ENCODE peak calls at places on chromosomes 12 and 14, in nine cellular contexts. H, S, T, B, W, L, X, Z and I are unnamed samples.

GRCh38 chr12:46858368-46858767 is 32.6 kb upstream of the SLC38A4 start:
- DNase-seq in H (no peak), S (no peak), T (no peak), B (no peak), W (no peak), L (no peak), X (no peak), Z (peak), I (no peak)

GRCh38 chr14:75513911-75514672 is 8.2 kb upstream of the BATF start:
- DNase-seq in H (peak), S (no peak), T (no peak), B (no peak), W (no peak), L (no peak), X (no peak), Z (no peak), I (no peak)

GRCh38 chr14:69052181-69052601 is 73.1 kb upstream of the ACTN1 start:
- DNase-seq in H (no peak), S (no peak), T (no peak), B (no peak), W (peak), L (no peak), X (no peak), Z (no peak), I (no peak)

GRCh38 chr12:94761559-94761958 is 111.2 kb upstream of the TMCC3 start:
- DNase-seq in H (no peak), S (no peak), T (no peak), B (peak), W (peak), L (no peak), X (no peak), Z (no peak), I (no peak)

GRCh38 chr12:41605528-41606295 is 417.6 kb downstream of the PDZRN4 start:
- DNase-seq in H (no peak), S (no peak), T (no peak), B (no peak), W (peak), L (no peak), X (no peak), Z (no peak), I (no peak)

GRCh38 chr12:104276192-104277131 is 27.1 kb upstream of the EID3 start:
- DNase-seq in H (no peak), S (no peak), T (peak), B (no peak), W (no peak), L (no peak), X (no peak), Z (no peak), I (no peak)

GRCh38 chr14:99929601-99930000 is 135.6 kb upstream of the EVL start:
- DNase-seq in H (no peak), S (no peak), T (no peak), B (no peak), W (no peak), L (no peak), X (no peak), Z (no peak), I (no peak)

GRCh38 chr12:5022465-5023061 is 21.1 kb upstream of the KCNA5 start:
- DNase-seq in H (no peak), S (peak), T (no peak), B (no peak), W (peak), L (peak), X (no peak), Z (peak), I (peak)

GRCh38 chr14:89767861-89768268 is 186.7 kb downstream of the EFCAB11 start:
- DNase-seq in H (peak), S (peak), T (no peak), B (no peak), W (peak), L (peak), X (peak), Z (peak), I (no peak)

GRCh38 chr14:33922125-33922524 is 28.7 kb downstream of the EGLN3 start:
- DNase-seq in H (no peak), S (no peak), T (no peak), B (no peak), W (no peak), L (no peak), X (no peak), Z (no peak), I (no peak)

GRCh38 chr14:50835280-50835679 is 4.3 kb upstream of the NIN start:
- DNase-seq in H (no peak), S (no peak), T (no peak), B (no peak), W (no peak), L (no peak), X (no peak), Z (no peak), I (no peak)

GRCh38 chr14:81551471-81551870 is 17.8 kb upstream of the SEL1L start:
- DNase-seq in H (no peak), S (no peak), T (no peak), B (no peak), W (no peak), L (no peak), X (no peak), Z (no peak), I (no peak)

GRCh38 chr14:23121401-23121800 is 2.3 kb upstream of the CEBPE start:
- DNase-seq in H (no peak), S (no peak), T (no peak), B (no peak), W (peak), L (peak), X (peak), Z (no peak), I (no peak)

GRCh38 chr12:69569236-69569635 is 16.0 kb upstream of the CCT2 start:
- DNase-seq in H (no peak), S (no peak), T (no peak), B (no peak), W (no peak), L (no peak), X (no peak), Z (no peak), I (no peak)